ENCODE peak calls at places on chromosomes 11 and 22, in six cellular contexts. W is GM12891, A is K562, Y is H1, S is HepG2, J is GM12878. Z is an unnamed sample.

GRCh38 chr11:62954478-62954877 is 30.3 kb downstream of the SLC22A6 start:
- DNase-seq in S (no peak), Y (no peak), W (no peak), A (peak), J (no peak), Z (no peak)

GRCh38 chr11:121661796-121662508 is 209.2 kb upstream of the SORL1-AS1 start:
- DNase-seq in S (no peak), J (no peak), A (no peak), W (no peak), Y (no peak), Z (no peak)

GRCh38 chr11:35040221-35040942 is 98.6 kb upstream of the CD44 start:
- DNase-seq in J (peak), S (no peak), Y (no peak), W (no peak), A (no peak), Z (no peak)

GRCh38 chr11:77470971-77471370 is 2.9 kb downstream of the PAK1 start:
- DNase-seq in A (no peak), W (no peak), S (no peak), J (no peak), Y (no peak), Z (no peak)

GRCh38 chr11:94796863-94797262 is 28.7 kb downstream of the AMOTL1 start:
- DNase-seq in Y (no peak), S (no peak), A (no peak), W (no peak), J (no peak), Z (no peak)

GRCh38 chr11:16312242-16312641 is 44.1 kb downstream of the SOX6 start:
- DNase-seq in J (no peak), Y (no peak), S (no peak), A (no peak), W (no peak), Z (no peak)

GRCh38 chr11:106475181-106475580 is 397.7 kb downstream of the AASDHPPT start:
- DNase-seq in Y (no peak), W (no peak), J (no peak), A (no peak), S (no peak), Z (no peak)

GRCh38 chr11:128342511-128343133 is 244.7 kb downstream of the ETS1 start:
- DNase-seq in Y (no peak), J (peak), W (peak), A (no peak), S (peak), Z (peak)

GRCh38 chr22:22773979-22774738 is 113.5 kb upstream of the IGLL5 start:
- DNase-seq in A (no peak), J (no peak), W (no peak), Y (no peak), S (no peak), Z (no peak)

GRCh38 chr22:17213976-17214375 is 5.3 kb downstream of the ADA2 start:
- DNase-seq in J (no peak), W (no peak), Y (no peak), A (peak), S (peak), Z (no peak)

GRCh38 chr22:39556970-39557811 is 13.4 kb upstream of the CACNA1I start:
- DNase-seq in A (peak), J (no peak), Y (no peak), S (no peak), W (no peak), Z (no peak)

GRCh38 chr11:22115470-22116037 is 77.3 kb upstream of the ANO5 start:
- DNase-seq in A (no peak), J (no peak), S (no peak), Y (no peak), W (no peak), Z (no peak)

GRCh38 chr11:133492895-133493294 is 39.4 kb downstream of the OPCML start:
- DNase-seq in Y (no peak), S (no peak), W (no peak), A (no peak), J (no peak), Z (no peak)

GRCh38 chr22:46088541-46089311 is 61.6 kb upstream of the PPARA start:
- DNase-seq in A (no peak), W (no peak), S (no peak), J (no peak), Y (no peak), Z (no peak)

GRCh38 chr11:101264303-101264702 is 134.7 kb upstream of the PGR start:
- DNase-seq in W (no peak), A (no peak), Y (no peak), J (no peak), S (no peak), Z (no peak)

GRCh38 chr11:73576226-73576625 is 21.7 kb downstream of the FAM168A start:
- DNase-seq in S (no peak), Y (no peak), W (no peak), J (no peak), A (no peak), Z (no peak)

GRCh38 chr11:116729501-116730240 is 43.1 kb downstream of the BUD13 start:
- DNase-seq in S (no peak), J (no peak), Y (no peak), A (no peak), W (no peak), Z (no peak)

GRCh38 chr11:210122-210802 is 2.8 kb downstream of the RIC8A start:
- DNase-seq in W (no peak), A (no peak), Y (no peak), S (no peak), J (no peak), Z (no peak)

GRCh38 chr11:110092577-110093406 is at the start of gene ZC3H12C:
- DNase-seq in S (peak), J (no peak), Y (peak), A (peak), W (peak), Z (peak)

GRCh38 chr22:10727393-10727792 is 4800.6 kb upstream of the OR11H1 start:
- DNase-seq in J (no peak), Y (no peak), S (no peak), A (no peak), W (no peak), Z (no peak)

GRCh38 chr11:66043008-66043906 is 5.7 kb downstream of the GAL3ST3 start:
- DNase-seq in S (no peak), J (no peak), W (no peak), A (no peak), Y (no peak), Z (no peak)

GRCh38 chr22:46070722-46071450 is 79.4 kb upstream of the PPARA start:
- DNase-seq in A (no peak), S (no peak), Y (no peak), J (no peak), W (no peak), Z (peak)

GRCh38 chr11:123103326-123103980 is 41.5 kb upstream of the HSPA8 start:
- DNase-seq in J (no peak), W (peak), Y (no peak), S (peak), A (peak), Z (no peak)

GRCh38 chr11:125108469-125108868 is 3.0 kb downstream of the TMEM218 start:
- DNase-seq in Y (no peak), A (no peak), J (no peak), W (no peak), S (no peak), Z (no peak)

GRCh38 chr11:17542249-17542648 is 2.0 kb downstream of the USH1C start:
- DNase-seq in Y (no peak), J (no peak), S (peak), A (no peak), W (no peak), Z (no peak)

GRCh38 chr11:62889484-62890437 is 9.1 kb downstream of the SLC3A2 start:
- DNase-seq in A (peak), J (no peak), S (peak), W (no peak), Y (no peak), Z (no peak)

GRCh38 chr11:27563201-27563600 is 56.6 kb upstream of the LIN7C start:
- DNase-seq in S (no peak), W (no peak), Y (no peak), J (no peak), A (no peak), Z (no peak)

GRCh38 chr11:59182457-59183151 is 10.7 kb downstream of the DTX4 start:
- DNase-seq in W (peak), Y (no peak), J (no peak), S (peak), A (peak), Z (peak)

GRCh38 chr11:19838994-19839768 is 126.5 kb downstream of the NAV2 start:
- DNase-seq in Y (no peak), S (no peak), W (no peak), A (no peak), J (no peak), Z (no peak)

GRCh38 chr11:2461253-2462091 is 16.7 kb downstream of the KCNQ1 start:
- DNase-seq in Y (no peak), A (peak), W (no peak), S (no peak), J (no peak), Z (no peak)
- TF ChIP-seq POLR2A in Y (no peak), A (no peak), W (no peak), S (no peak), J (no peak), Z (no peak)

DNA sequence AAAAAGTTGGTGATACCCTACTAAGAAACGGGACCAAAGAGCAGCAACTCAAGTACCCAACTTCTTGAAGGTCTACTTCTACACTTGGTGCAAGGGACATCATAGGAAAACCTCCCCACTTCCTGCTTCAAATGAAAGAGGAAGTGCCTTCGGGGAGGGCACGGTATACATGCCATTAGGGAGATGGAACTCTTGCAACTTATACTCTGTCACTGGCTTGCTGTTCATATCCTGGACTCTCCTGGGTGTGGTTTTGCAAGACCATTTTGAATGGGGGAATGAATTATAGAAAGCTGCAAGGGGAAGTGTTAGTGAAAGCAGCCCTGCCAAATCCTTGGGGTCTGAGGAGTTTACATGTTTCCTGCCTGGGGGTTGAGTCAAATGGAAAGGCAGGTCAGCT is 41.9 kb downstream of the CSNK2A3 start:
- DNase-seq in S (no peak), Y (no peak), J (peak), A (no peak), W (no peak), Z (no peak)
- TF ChIP-seq TAF1 in S (no peak), Y (no peak), J (no peak), A (no peak), W (no peak), Z (no peak)

GRCh38 chr11:68659158-68659921 is 25.0 kb upstream of the GAL start:
- DNase-seq in J (no peak), S (peak), W (no peak), A (peak), Y (no peak), Z (no peak)
- TF ChIP-seq POLR2AphosphoS5 in J (no peak), S (no peak), W (no peak), A (no peak), Y (no peak), Z (no peak)

GRCh38 chr11:72234514-72234830 is 9.5 kb downstream of the PHOX2A start:
- DNase-seq in S (no peak), W (no peak), J (no peak), Y (no peak), A (no peak), Z (no peak)

GRCh38 chr11:72234920-72235319 is 9.1 kb downstream of the PHOX2A start:
- DNase-seq in A (no peak), W (no peak), Y (no peak), S (no peak), J (no peak), Z (no peak)

GRCh38 chr11:72236083-72236697 is 7.8 kb downstream of the PHOX2A start:
- DNase-seq in S (no peak), A (no peak), Y (no peak), J (no peak), W (no peak), Z (no peak)

GRCh38 chr11:72236774-72237111 is 7.2 kb downstream of the PHOX2A start:
- DNase-seq in W (no peak), S (no peak), A (no peak), Y (no peak), J (no peak), Z (no peak)

GRCh38 chr11:72235351-72236057 is 8.5 kb downstream of the PHOX2A start:
- DNase-seq in S (no peak), A (no peak), J (no peak), Y (no peak), W (no peak), Z (no peak)
- TF ChIP-seq POLR2A in S (no peak), A (no peak), J (peak), Y (no peak), W (no peak), Z (peak)

DNA sequence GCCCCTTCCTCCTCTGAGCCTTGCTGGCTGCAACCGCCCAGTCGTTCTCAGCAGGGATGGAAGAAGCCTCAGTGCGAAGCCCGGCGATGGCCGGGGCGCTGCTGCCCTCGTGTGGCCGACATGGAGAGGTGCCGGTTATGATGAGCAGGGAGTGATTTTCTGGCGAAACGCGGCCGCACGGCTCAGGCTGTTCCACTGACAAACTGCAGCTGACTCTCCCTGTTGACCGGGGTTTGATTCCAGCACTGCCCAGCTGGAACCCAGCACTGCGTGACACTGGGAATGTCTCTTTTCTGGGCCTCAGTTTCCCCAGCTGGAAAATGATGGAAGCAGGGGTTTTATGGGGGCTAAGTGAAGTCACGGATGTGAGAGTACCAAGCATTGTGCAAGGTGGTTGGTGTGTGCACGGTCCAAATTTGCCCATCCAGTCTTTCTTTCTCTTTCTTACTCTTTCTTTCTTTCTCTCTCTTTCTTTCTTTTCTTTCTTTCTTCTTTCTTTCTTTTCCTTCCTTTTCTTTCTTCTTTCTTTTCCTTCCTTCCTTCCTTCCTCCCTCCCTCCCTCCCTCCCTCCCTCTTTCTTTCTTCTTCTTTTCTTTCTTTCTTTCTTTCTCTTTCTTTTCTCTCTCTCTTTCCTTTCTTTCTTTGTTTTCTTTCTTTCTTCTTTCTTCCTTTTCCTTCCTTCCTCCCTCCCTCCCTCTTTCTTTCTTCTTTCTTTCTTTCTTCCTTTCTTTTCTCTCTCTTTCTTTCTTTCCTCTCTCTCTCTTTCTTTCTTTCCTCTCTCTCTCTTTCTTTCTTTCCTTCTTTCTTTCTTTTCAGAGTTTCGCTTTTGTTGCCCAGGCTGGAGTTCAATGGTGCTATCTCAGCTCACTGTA is 25.8 kb upstream of the MPPED1 start:
- DNase-seq in J (no peak), Y (peak), S (peak), A (peak), W (peak), Z (peak)
- TF ChIP-seq TAF1 in J (no peak), Y (no peak), S (no peak), A (no peak), W (no peak), Z (no peak)

GRCh38 chr22:37501176-37501609 is 15.0 kb upstream of the MFNG start:
- DNase-seq in Y (no peak), J (no peak), S (no peak), A (no peak), W (no peak), Z (no peak)

GRCh38 chr22:37503183-37503683 is 16.0 kb downstream of the CARD10 start:
- DNase-seq in Y (no peak), J (no peak), A (no peak), W (no peak), S (no peak), Z (no peak)

GRCh38 chr22:37502342-37503182 is 16.4 kb upstream of the MFNG start:
- DNase-seq in W (no peak), Y (no peak), A (no peak), S (peak), J (no peak), Z (no peak)

GRCh38 chr22:37500745-37501144 is 14.6 kb upstream of the MFNG start:
- DNase-seq in Y (no peak), S (no peak), J (no peak), A (no peak), W (no peak), Z (no peak)

GRCh38 chr22:37501610-37502341 is 15.6 kb upstream of the MFNG start:
- DNase-seq in Y (no peak), W (no peak), S (peak), J (no peak), A (peak), Z (no peak)
- TF ChIP-seq POLR2AphosphoS5 in Y (no peak), W (no peak), S (peak), J (no peak), A (no peak), Z (no peak)

GRCh38 chr11:78649361-78650215 is 74.9 kb upstream of the NARS2 start:
- DNase-seq in J (no peak), Y (no peak), W (no peak), S (no peak), A (no peak), Z (no peak)
- TF ChIP-seq POLR2A in J (no peak), Y (no peak), W (no peak), S (no peak), A (no peak), Z (no peak)

DNA sequence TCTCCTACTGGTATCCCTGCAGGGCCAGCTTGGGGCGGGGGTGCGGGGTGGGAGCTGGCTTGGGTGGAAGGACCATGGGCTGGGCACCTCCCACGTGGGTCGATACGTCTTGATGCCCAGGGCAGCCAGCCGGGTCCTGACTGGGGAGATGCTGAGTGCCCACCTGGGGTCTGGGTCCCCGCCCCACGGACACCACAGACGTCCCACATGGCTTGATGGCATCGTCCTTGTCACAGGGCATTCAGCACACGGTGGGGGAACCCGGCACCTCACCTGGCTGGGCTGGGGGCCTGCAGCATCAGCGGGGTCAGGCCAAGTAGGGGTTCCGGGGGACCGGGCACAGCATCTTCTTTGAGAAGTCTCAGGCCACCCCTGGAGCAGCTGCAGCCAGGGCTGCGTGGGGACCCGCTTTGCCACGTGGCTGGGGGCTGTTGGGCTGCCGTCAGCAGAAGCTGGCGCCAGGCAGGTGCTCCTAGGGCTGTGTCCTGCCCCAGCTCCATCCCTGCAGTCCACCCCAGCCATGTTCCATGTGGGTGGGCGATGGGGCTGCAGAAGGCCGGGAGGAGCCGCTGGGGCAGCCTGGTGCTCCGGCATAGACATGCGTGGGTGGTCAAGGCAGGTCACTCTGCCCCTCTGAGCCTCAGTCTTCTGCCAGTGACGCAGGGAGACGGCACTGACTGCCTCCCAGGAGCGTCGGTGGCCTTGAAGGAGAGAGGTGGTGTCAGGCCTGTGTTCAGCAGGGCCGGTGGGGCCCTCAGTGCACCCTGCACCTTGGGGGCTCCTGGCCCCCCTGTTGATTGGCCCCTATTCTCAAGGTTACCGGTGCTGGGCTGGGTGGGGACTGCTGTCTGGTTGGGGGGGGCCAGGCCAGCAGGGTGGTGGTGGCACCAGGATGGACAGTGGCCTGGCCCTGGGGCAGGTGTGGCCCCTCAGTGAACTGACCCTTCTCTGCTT is 8.4 kb downstream of the SELENOO start:
- DNase-seq in S (no peak), A (no peak), J (no peak), W (no peak), Y (no peak), Z (no peak)
- TF ChIP-seq TAF1 in S (no peak), A (no peak), J (no peak), W (no peak), Y (no peak), Z (no peak)

DNA sequence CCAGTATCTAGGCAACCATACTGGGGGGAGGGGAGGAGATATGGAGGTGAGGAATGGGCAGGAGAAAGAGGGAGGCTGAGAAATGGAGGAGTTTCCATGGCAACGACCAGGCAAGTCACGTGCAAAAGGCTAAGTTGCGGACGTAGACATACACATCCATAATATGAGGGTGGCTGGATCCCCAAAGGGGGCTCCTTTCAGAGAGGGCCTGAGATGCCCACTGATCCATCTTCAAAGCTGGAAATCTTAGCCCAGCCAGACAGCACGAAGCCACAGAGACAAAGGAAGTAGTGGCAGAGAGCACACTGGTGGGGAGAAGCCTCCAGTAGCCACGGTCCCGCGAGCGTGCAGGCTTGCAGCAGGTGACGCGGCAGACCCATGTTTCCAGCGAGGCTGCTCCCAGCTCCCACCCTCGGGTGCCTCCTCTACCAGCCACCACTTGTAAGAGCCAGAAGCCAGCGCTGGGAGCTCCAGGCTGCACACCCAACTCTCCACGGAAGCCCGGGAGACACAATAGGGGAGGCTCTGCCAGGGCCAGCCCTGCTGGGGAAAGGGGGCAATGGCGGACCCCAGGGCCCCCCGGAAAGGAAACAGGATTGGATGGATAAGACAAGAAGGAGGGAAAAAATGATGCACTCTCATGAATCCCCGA is 935 bp downstream of the FXYD6 start:
- DNase-seq in A (no peak), J (no peak), W (no peak), Y (no peak), S (no peak), Z (no peak)
- TF ChIP-seq POLR2AphosphoS5 in A (no peak), J (no peak), W (no peak), Y (no peak), S (no peak), Z (no peak)

Z was measured in GM12892.